ENCODE peak calls at places on chromosomes 6 and 20, in seven cellular contexts. X, T, L, S, K, E and F are unnamed samples.

GRCh38 chr20:47704746-47705496 is 80.4 kb downstream of the SULF2 start:
- DNase-seq in L (no peak), E (no peak), K (no peak), X (no peak), S (no peak), T (no peak), F (no peak)

GRCh38 chr6:37202788-37203491 is 33.0 kb downstream of the PIM1 start:
- DNase-seq in K (no peak), T (no peak), E (no peak), S (no peak), X (no peak), L (no peak), F (no peak)

GRCh38 chr6:88374556-88374955 is 208.4 kb upstream of the CNR1 start:
- DNase-seq in T (no peak), K (no peak), X (no peak), E (no peak), S (no peak), L (no peak), F (no peak)

GRCh38 chr6:138007014-138007472 is 100.2 kb downstream of the PERP start:
- DNase-seq in S (peak), K (peak), L (peak), T (no peak), E (no peak), X (no peak), F (no peak)

GRCh38 chr6:161393839-161394364 is 120.0 kb upstream of the AGPAT4 start:
- DNase-seq in T (peak), K (peak), X (no peak), L (peak), E (peak), S (peak), F (no peak)

GRCh38 chr6:133128191-133128590 is 113.0 kb upstream of the EYA4 start:
- DNase-seq in X (no peak), T (no peak), E (no peak), S (no peak), L (no peak), K (no peak), F (no peak)

GRCh38 chr6:30615219-30615957 is 1.7 kb downstream of the PPP1R10 start:
- DNase-seq in K (peak), E (peak), X (no peak), S (peak), L (peak), T (peak), F (no peak)

GRCh38 chr20:44961868-44962267 is 1.7 kb upstream of the TOMM34 start:
- DNase-seq in T (no peak), E (no peak), X (no peak), L (no peak), K (no peak), S (peak), F (no peak)

GRCh38 chr20:63525968-63526367 is 5.4 kb downstream of the PPDPF start:
- DNase-seq in X (no peak), T (peak), E (no peak), K (no peak), L (no peak), S (no peak), F (no peak)

GRCh38 chr6:89411269-89412070 is 603 bp downstream of the RRAGD start:
- DNase-seq in X (no peak), L (no peak), T (no peak), E (no peak), S (peak), K (no peak), F (peak)

GRCh38 chr6:36075656-36076055 is 48.0 kb downstream of the MAPK14 start:
- DNase-seq in L (no peak), X (no peak), E (peak), S (peak), T (no peak), K (no peak), F (no peak)

GRCh38 chr20:62143976-62144825 is 632 bp downstream of the SS18L1 start:
- DNase-seq in X (no peak), S (peak), T (peak), K (no peak), E (peak), L (peak), F (no peak)

GRCh38 chr6:157726892-157727628 is 96.0 kb upstream of the SNX9 start:
- DNase-seq in S (no peak), K (no peak), T (no peak), E (no peak), L (no peak), X (peak), F (no peak)

GRCh38 chr20:59765599-59766177 is 161.3 kb downstream of the PHACTR3 start:
- DNase-seq in L (peak), E (no peak), X (no peak), S (no peak), K (no peak), T (peak), F (no peak)

GRCh38 chr6:163036251-163036650 is 308.5 kb downstream of the PACRG start:
- DNase-seq in T (no peak), L (no peak), K (no peak), X (no peak), E (no peak), S (no peak), F (no peak)

GRCh38 chr20:59470521-59470920 is 133.8 kb upstream of the PHACTR3 start:
- DNase-seq in X (no peak), S (no peak), L (no peak), E (no peak), T (no peak), K (no peak), F (no peak)

GRCh38 chr6:149336529-149336928 is 19.0 kb downstream of the TAB2 start:
- DNase-seq in S (no peak), L (no peak), X (no peak), K (no peak), T (no peak), E (no peak), F (no peak)